ENCODE peak calls at places on chromosomes 2 and 18, in six cellular contexts. I, H, J, V, Z and Q are unnamed samples.

GRCh38 chr2:202344178-202344577 is 31.9 kb upstream of the BMPR2 start:
- DNase-seq in I (no peak), H (no peak), J (no peak), V (no peak), Z (no peak), Q (no peak)

GRCh38 chr2:136025057-136025973 is 39.9 kb upstream of the DARS1 start:
- DNase-seq in I (peak; percentile 93), H (no peak), J (no peak), V (peak; percentile 77), Z (peak; percentile 84), Q (peak; percentile 46)

GRCh38 chr2:69046221-69046662 is 33.3 kb downstream of the ANTXR1 start:
- DNase-seq in I (no peak), H (no peak), J (no peak), V (no peak), Z (no peak), Q (peak; percentile 85)

GRCh38 chr2:11750917-11751316 is 4.5 kb downstream of the LPIN1 start:
- DNase-seq in I (no peak), H (no peak), J (no peak), V (no peak), Z (no peak), Q (no peak)

GRCh38 chr2:108315408-108316193 is 26.9 kb downstream of the SULT1C2 start:
- DNase-seq in I (no peak), H (no peak), J (no peak), V (no peak), Z (no peak), Q (no peak)

GRCh38 chr18:22564036-22564435 is 146.3 kb upstream of the CTAGE1 start:
- DNase-seq in I (no peak), H (no peak), J (peak; percentile 74), V (no peak), Z (no peak), Q (peak; percentile 67)

GRCh38 chr18:23354625-23355024 is 98.5 kb upstream of the RIOK3 start:
- DNase-seq in I (no peak), H (no peak), J (no peak), V (no peak), Z (no peak), Q (peak; percentile 74)

GRCh38 chr2:61853086-61853847 is 593 bp downstream of the FAM161A start:
- DNase-seq in I (no peak), H (no peak), J (no peak), V (no peak), Z (no peak), Q (peak; percentile 40)

GRCh38 chr2:162579169-162579568 is 235.2 kb downstream of the GCA start:
- DNase-seq in I (no peak), H (no peak), J (no peak), V (no peak), Z (no peak), Q (no peak)
- TF ChIP-seq CTCF in I (no peak), H (no peak), J (no peak), V (no peak), Z (no peak), Q (no peak)

GRCh38 chr2:197707316-197708213 is 2.4 kb downstream of the MARS2 start:
- DNase-seq in I (no peak), H (no peak), J (peak; percentile 28), V (no peak), Z (no peak), Q (peak; percentile 44)
- H3K4me3 ChIP-seq in I (peak overlapping the region; percentile 88), H (peak overlapping the region; percentile 99), J (peak overlapping the region; percentile 67), V (peak overlapping the region; percentile 84), Z (peak overlapping the region; percentile 70), Q (peak overlapping the region; percentile 89)

GRCh38 chr2:227325824-227326195 is 759 bp downstream of the MFF start:
- DNase-seq in I (peak; percentile 53), H (no peak), J (no peak), V (peak; percentile 34), Z (peak; percentile 31), Q (peak; percentile 33)
- TF ChIP-seq CTCF in I (no peak), H (no peak), J (no peak), V (no peak), Z (no peak), Q (no peak)

DNA sequence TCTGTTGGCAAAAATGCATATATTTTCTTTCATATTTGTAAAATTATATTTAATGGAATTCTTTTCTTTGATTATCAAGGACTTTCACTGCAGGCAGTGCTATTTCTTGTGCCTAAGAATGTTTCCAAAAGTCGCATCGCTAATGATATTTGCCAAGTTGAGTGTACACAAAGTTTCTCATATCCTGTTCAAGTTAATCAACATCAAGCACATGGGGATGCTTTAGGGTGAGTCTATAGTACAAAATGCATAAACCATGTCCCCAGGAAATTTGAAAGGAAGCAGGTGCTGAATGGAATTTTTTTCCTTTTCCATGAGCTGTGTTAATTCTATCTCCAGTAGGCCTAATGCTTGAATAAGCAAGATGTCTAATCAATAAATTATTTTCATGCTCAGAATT is 129.7 kb downstream of the GALNT1 start:
- DNase-seq in I (no peak), H (no peak), J (no peak), V (no peak), Z (no peak), Q (no peak)
- H3K4me3 ChIP-seq in I (no peak overlapping the region), H (no peak overlapping the region), J (no peak overlapping the region), V (no peak overlapping the region), Z (no peak overlapping the region), Q (no peak overlapping the region)

DNA sequence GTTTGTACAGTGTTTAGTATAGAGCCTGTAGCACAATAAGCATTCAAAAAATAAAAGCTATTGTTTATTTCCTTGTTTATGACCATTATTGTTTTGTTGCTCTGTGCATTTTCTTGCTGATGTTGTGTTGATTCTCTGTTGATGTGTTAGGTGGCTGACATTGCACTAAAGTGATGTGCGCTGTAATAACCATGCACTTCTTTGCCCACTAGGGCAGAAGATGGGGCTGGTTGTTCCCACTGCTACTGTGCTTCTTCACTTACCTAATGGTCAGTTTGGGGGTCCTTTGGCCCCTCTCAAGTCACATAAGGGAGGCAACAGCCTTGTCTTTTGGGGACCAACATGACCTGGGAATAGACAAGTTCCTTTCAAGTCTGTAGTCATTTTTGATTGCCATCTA is 6.0 kb downstream of the SCG2 start:
- DNase-seq in I (no peak), H (no peak), J (no peak), V (no peak), Z (no peak), Q (no peak)
- TF ChIP-seq CTCF in I (no peak), H (no peak), J (no peak), V (no peak), Z (no peak), Q (peak; percentile 7)

GRCh38 chr2:38783586-38783985 is 5.6 kb downstream of the GEMIN6 start:
- DNase-seq in I (no peak), H (no peak), J (no peak), V (no peak), Z (no peak), Q (no peak)

GRCh38 chr2:38776531-38776930 is 1.5 kb upstream of the GEMIN6 start:
- DNase-seq in I (no peak), H (no peak), J (no peak), V (no peak), Z (no peak), Q (no peak)

GRCh38 chr2:38775097-38775920 is 2.7 kb upstream of the GEMIN6 start:
- DNase-seq in I (no peak), H (no peak), J (no peak), V (no peak), Z (no peak), Q (no peak)

GRCh38 chr2:38775921-38776225 is 2.1 kb upstream of the GEMIN6 start:
- DNase-seq in I (no peak), H (no peak), J (no peak), V (no peak), Z (no peak), Q (no peak)

DNA sequence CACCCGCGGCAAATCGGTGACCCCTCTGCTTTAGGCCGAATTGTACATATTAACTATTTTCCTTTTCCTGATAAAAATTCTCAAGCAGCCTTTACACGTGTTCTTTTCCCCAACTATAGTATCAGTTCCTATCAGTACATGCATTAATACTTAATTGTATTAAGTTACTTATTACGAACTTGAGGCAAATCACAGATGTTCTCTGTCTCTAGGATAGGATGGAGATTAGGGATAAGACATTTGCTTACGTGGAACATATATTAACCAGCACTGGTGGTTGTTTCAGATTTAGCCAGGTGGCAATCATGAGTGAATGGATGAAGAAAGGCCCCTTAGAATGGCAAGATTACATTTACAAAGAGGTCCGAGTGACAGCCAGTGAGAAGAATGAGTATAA is 674 bp downstream of the GEMIN6 start:
- DNase-seq in I (no peak), H (no peak), J (no peak), V (no peak), Z (no peak), Q (no peak)
- H3K4me3 ChIP-seq in I (peak overlapping the region; percentile 87), H (peak overlapping the region; percentile 68), J (peak overlapping the region; percentile 57), V (peak overlapping the region; percentile 75), Z (peak overlapping the region; percentile 70), Q (peak overlapping the region; percentile 79)

GRCh38 chr2:137173514-137173913 is 408.2 kb downstream of the THSD7B start:
- DNase-seq in I (no peak), H (no peak), J (peak; percentile 41), V (no peak), Z (no peak), Q (peak; percentile 94)
- TF ChIP-seq CTCF in I (no peak), H (no peak), J (peak; percentile 33), V (peak; percentile 49), Z (peak; percentile 23), Q (peak; percentile 81)

GRCh38 chr2:75646090-75646582 is 447 bp upstream of the MRPL19 start:
- DNase-seq in I (no peak), H (no peak), J (no peak), V (no peak), Z (no peak), Q (no peak)
- H3K4me3 ChIP-seq in I (peak overlapping the region; percentile 97), H (peak overlapping the region; percentile 79), J (peak overlapping the region; percentile 74), V (peak overlapping the region; percentile 87), Z (peak overlapping the region; percentile 94), Q (peak overlapping the region; percentile 97)